ENCODE peak calls at places on chromosomes 6 and 20, in ten cellular contexts. One of them, this sample, is unnamed.

GRCh38 chr6:159842035-159842434 is 42.0 kb downstream of the PNLDC1 start:
- DNase-seq in AG10803: no peak
- DNase-seq in NCI-H345: no peak
- DNase-seq in astrocyte of the spinal cord: no peak
- DNase-seq in neuronal stem cell: no peak
- DNase-seq in ureter: no peak
- DNase-seq in stimulated activated naive CD8-positive, alpha-beta T cell treated with anti-CD3 and anti-CD28 coated beads, Interleukin-15, amount 100 ng/mL, for 72 hours: no peak
- DNase-seq in esophagus squamous epithelium: no peak
- DNase-seq in stimulated activated CD4-positive, alpha-beta T cell treated with anti-CD3 and anti-CD28 coated beads, TNF-alpha, amount 100 ng/mL, for 4 hours: no peak
- DNase-seq in nephron progenitor cell: no peak
- DNase-seq in this sample: peak; percentile 29

GRCh38 chr20:46330831-46331371 is 22.6 kb upstream of the CDH22 start:
- DNase-seq in AG10803: no peak
- DNase-seq in NCI-H345: no peak
- DNase-seq in astrocyte of the spinal cord: no peak
- DNase-seq in neuronal stem cell: no peak
- DNase-seq in ureter: no peak
- DNase-seq in stimulated activated naive CD8-positive, alpha-beta T cell treated with anti-CD3 and anti-CD28 coated beads, Interleukin-15, amount 100 ng/mL, for 72 hours: no peak
- DNase-seq in esophagus squamous epithelium: no peak
- DNase-seq in stimulated activated CD4-positive, alpha-beta T cell treated with anti-CD3 and anti-CD28 coated beads, TNF-alpha, amount 100 ng/mL, for 4 hours: no peak
- DNase-seq in nephron progenitor cell: no peak
- DNase-seq in this sample: peak; percentile 55

GRCh38 chr6:5090603-5091002 is 5.5 kb downstream of the PPP1R3G start:
- DNase-seq in AG10803: no peak
- DNase-seq in NCI-H345: no peak
- DNase-seq in astrocyte of the spinal cord: no peak
- DNase-seq in neuronal stem cell: no peak
- DNase-seq in ureter: no peak
- DNase-seq in stimulated activated naive CD8-positive, alpha-beta T cell treated with anti-CD3 and anti-CD28 coated beads, Interleukin-15, amount 100 ng/mL, for 72 hours: no peak
- DNase-seq in esophagus squamous epithelium: no peak
- DNase-seq in stimulated activated CD4-positive, alpha-beta T cell treated with anti-CD3 and anti-CD28 coated beads, TNF-alpha, amount 100 ng/mL, for 4 hours: no peak
- DNase-seq in nephron progenitor cell: no peak
- DNase-seq in this sample: no peak

GRCh38 chr6:88238065-88238464 is 71.9 kb upstream of the CNR1 start:
- DNase-seq in AG10803: peak; percentile 4
- DNase-seq in NCI-H345: no peak
- DNase-seq in astrocyte of the spinal cord: no peak
- DNase-seq in neuronal stem cell: no peak
- DNase-seq in ureter: no peak
- DNase-seq in stimulated activated naive CD8-positive, alpha-beta T cell treated with anti-CD3 and anti-CD28 coated beads, Interleukin-15, amount 100 ng/mL, for 72 hours: no peak
- DNase-seq in esophagus squamous epithelium: no peak
- DNase-seq in stimulated activated CD4-positive, alpha-beta T cell treated with anti-CD3 and anti-CD28 coated beads, TNF-alpha, amount 100 ng/mL, for 4 hours: no peak
- DNase-seq in nephron progenitor cell: peak; percentile 26
- DNase-seq in this sample: no peak

GRCh38 chr6:36547646-36548400 is 544 bp upstream of the STK38 start:
- DNase-seq in AG10803: no peak
- DNase-seq in NCI-H345: no peak
- DNase-seq in astrocyte of the spinal cord: no peak
- DNase-seq in neuronal stem cell: no peak
- DNase-seq in ureter: no peak
- DNase-seq in stimulated activated naive CD8-positive, alpha-beta T cell treated with anti-CD3 and anti-CD28 coated beads, Interleukin-15, amount 100 ng/mL, for 72 hours: peak; percentile 7
- DNase-seq in esophagus squamous epithelium: no peak
- DNase-seq in stimulated activated CD4-positive, alpha-beta T cell treated with anti-CD3 and anti-CD28 coated beads, TNF-alpha, amount 100 ng/mL, for 4 hours: no peak
- DNase-seq in nephron progenitor cell: no peak
- DNase-seq in this sample: no peak

GRCh38 chr6:43715056-43715788 is 27.6 kb upstream of the MRPS18A start:
- DNase-seq in AG10803: no peak
- DNase-seq in NCI-H345: no peak
- DNase-seq in astrocyte of the spinal cord: no peak
- DNase-seq in neuronal stem cell: no peak
- DNase-seq in ureter: no peak
- DNase-seq in stimulated activated naive CD8-positive, alpha-beta T cell treated with anti-CD3 and anti-CD28 coated beads, Interleukin-15, amount 100 ng/mL, for 72 hours: no peak
- DNase-seq in esophagus squamous epithelium: no peak
- DNase-seq in stimulated activated CD4-positive, alpha-beta T cell treated with anti-CD3 and anti-CD28 coated beads, TNF-alpha, amount 100 ng/mL, for 4 hours: no peak
- DNase-seq in nephron progenitor cell: no peak
- DNase-seq in this sample: no peak

GRCh38 chr20:45450097-45450818 is 19.3 kb upstream of the WFDC2 start:
- DNase-seq in AG10803: peak; percentile 57
- DNase-seq in NCI-H345: peak; percentile 33
- DNase-seq in astrocyte of the spinal cord: peak; percentile 45
- DNase-seq in neuronal stem cell: no peak
- DNase-seq in ureter: no peak
- DNase-seq in stimulated activated naive CD8-positive, alpha-beta T cell treated with anti-CD3 and anti-CD28 coated beads, Interleukin-15, amount 100 ng/mL, for 72 hours: no peak
- DNase-seq in esophagus squamous epithelium: no peak
- DNase-seq in stimulated activated CD4-positive, alpha-beta T cell treated with anti-CD3 and anti-CD28 coated beads, TNF-alpha, amount 100 ng/mL, for 4 hours: no peak
- DNase-seq in nephron progenitor cell: no peak
- DNase-seq in this sample: peak; percentile 43

GRCh38 chr6:43985329-43985728 is 141.9 kb downstream of the MRPL14 start:
- DNase-seq in AG10803: no peak
- DNase-seq in NCI-H345: no peak
- DNase-seq in astrocyte of the spinal cord: no peak
- DNase-seq in neuronal stem cell: no peak
- DNase-seq in ureter: no peak
- DNase-seq in stimulated activated naive CD8-positive, alpha-beta T cell treated with anti-CD3 and anti-CD28 coated beads, Interleukin-15, amount 100 ng/mL, for 72 hours: no peak
- DNase-seq in esophagus squamous epithelium: no peak
- DNase-seq in stimulated activated CD4-positive, alpha-beta T cell treated with anti-CD3 and anti-CD28 coated beads, TNF-alpha, amount 100 ng/mL, for 4 hours: no peak
- DNase-seq in nephron progenitor cell: no peak
- DNase-seq in this sample: no peak

GRCh38 chr20:50792708-50793574 is 1.9 kb upstream of the BCAS4 start:
- DNase-seq in AG10803: no peak
- DNase-seq in NCI-H345: no peak
- DNase-seq in astrocyte of the spinal cord: no peak
- DNase-seq in neuronal stem cell: no peak
- DNase-seq in ureter: no peak
- DNase-seq in stimulated activated naive CD8-positive, alpha-beta T cell treated with anti-CD3 and anti-CD28 coated beads, Interleukin-15, amount 100 ng/mL, for 72 hours: no peak
- DNase-seq in esophagus squamous epithelium: no peak
- DNase-seq in stimulated activated CD4-positive, alpha-beta T cell treated with anti-CD3 and anti-CD28 coated beads, TNF-alpha, amount 100 ng/mL, for 4 hours: no peak
- DNase-seq in nephron progenitor cell: peak; percentile 60
- DNase-seq in this sample: no peak

GRCh38 chr6:157253017-157253416 is 70.3 kb downstream of the TMEM242 start:
- DNase-seq in AG10803: no peak
- DNase-seq in NCI-H345: no peak
- DNase-seq in astrocyte of the spinal cord: no peak
- DNase-seq in neuronal stem cell: no peak
- DNase-seq in ureter: no peak
- DNase-seq in stimulated activated naive CD8-positive, alpha-beta T cell treated with anti-CD3 and anti-CD28 coated beads, Interleukin-15, amount 100 ng/mL, for 72 hours: no peak
- DNase-seq in esophagus squamous epithelium: no peak
- DNase-seq in stimulated activated CD4-positive, alpha-beta T cell treated with anti-CD3 and anti-CD28 coated beads, TNF-alpha, amount 100 ng/mL, for 4 hours: no peak
- DNase-seq in nephron progenitor cell: no peak
- DNase-seq in this sample: no peak